ENCODE peak calls at places on chromosomes 6 and 20, in seven cellular contexts. A is fibroblast of lung, G is esophagus squamous epithelium, O is upper lobe of left lung, J is epithelial cell of esophagus, Z is thoracic aorta, U is GM12864. M is an unnamed sample.
A peak's percentile ranks its signal among the peaks of the same experiment; 100 is the strongest.

GRCh38 chr6:28775405-28776129 is 148.2 kb downstream of the TRIM27 start:
- DNase-seq in O (no peak), A (no peak), U (no peak), Z (no peak), G (no peak), J (no peak), M (no peak)

GRCh38 chr6:42147138-42147562 is 4.7 kb upstream of the C6orf132 start:
- DNase-seq in O (no peak), J (no peak), Z (no peak), G (no peak), U (no peak), A (peak; percentile 16), M (no peak)

GRCh38 chr6:33177552-33178446 is 14.5 kb downstream of the COL11A2 start:
- DNase-seq in O (no peak), U (no peak), Z (no peak), A (no peak), G (no peak), J (no peak), M (no peak)

GRCh38 chr6:124795879-124796838 is 166.1 kb upstream of the RNF217 start:
- DNase-seq in G (no peak), J (peak; percentile 42), O (no peak), Z (no peak), U (no peak), A (peak; percentile 20), M (peak; percentile 11)

GRCh38 chr20:62244644-62245108 is 6.4 kb downstream of the OSBPL2 start:
- DNase-seq in J (no peak), A (no peak), U (no peak), G (no peak), O (no peak), Z (no peak), M (no peak)

GRCh38 chr20:8545212-8545611 is 413.1 kb downstream of the PLCB1 start:
- DNase-seq in Z (no peak), G (no peak), O (no peak), J (no peak), U (no peak), A (peak; percentile 73), M (no peak)

GRCh38 chr20:22723659-22724058 is 139.3 kb upstream of the FOXA2 start:
- DNase-seq in O (no peak), Z (no peak), A (no peak), G (no peak), J (no peak), U (no peak), M (peak; percentile 45)

GRCh38 chr6:21341910-21342309 is 251.6 kb upstream of the SOX4 start:
- DNase-seq in A (no peak), J (no peak), O (peak; percentile 61), Z (no peak), G (no peak), U (no peak), M (no peak)

GRCh38 chr6:43032326-43032725 is 10.9 kb downstream of the RRP36 start:
- DNase-seq in O (no peak), G (no peak), J (no peak), Z (no peak), A (no peak), U (no peak), M (no peak)

GRCh38 chr6:134077301-134077700 is 24.9 kb upstream of the SLC2A12 start:
- DNase-seq in G (no peak), A (peak; percentile 91), O (no peak), Z (no peak), U (no peak), J (no peak), M (peak; percentile 54)

GRCh38 chr6:131755597-131755996 is 44.8 kb upstream of the CTAGE9 start:
- DNase-seq in A (peak; percentile 99), O (no peak), U (no peak), Z (no peak), J (no peak), G (no peak), M (no peak)

GRCh38 chr6:11324453-11325023 is 92.1 kb upstream of the NEDD9 start:
- DNase-seq in U (peak; percentile 60), J (no peak), Z (no peak), A (no peak), O (no peak), G (no peak), M (no peak)

GRCh38 chr20:38300433-38300832 is 3.5 kb upstream of the BPI start:
- DNase-seq in G (no peak), J (no peak), U (no peak), A (no peak), O (no peak), Z (no peak), M (no peak)
- TF ChIP-seq CTCF in G (no peak), J (no peak), U (no peak), A (no peak), O (no peak), Z (no peak), M (no peak)

GRCh38 chr20:25191051-25191450 is 4.5 kb upstream of the ENTPD6 start:
- DNase-seq in Z (no peak), U (no peak), A (no peak), O (no peak), G (no peak), J (no peak), M (no peak)

GRCh38 chr20:25188218-25188617 is 7.3 kb upstream of the ENTPD6 start:
- DNase-seq in Z (no peak), G (no peak), O (no peak), J (no peak), A (no peak), U (no peak), M (no peak)

GRCh38 chr20:25191689-25192088 is 3.8 kb upstream of the ENTPD6 start:
- DNase-seq in O (no peak), Z (no peak), J (no peak), A (no peak), U (no peak), G (no peak), M (no peak)

DNA sequence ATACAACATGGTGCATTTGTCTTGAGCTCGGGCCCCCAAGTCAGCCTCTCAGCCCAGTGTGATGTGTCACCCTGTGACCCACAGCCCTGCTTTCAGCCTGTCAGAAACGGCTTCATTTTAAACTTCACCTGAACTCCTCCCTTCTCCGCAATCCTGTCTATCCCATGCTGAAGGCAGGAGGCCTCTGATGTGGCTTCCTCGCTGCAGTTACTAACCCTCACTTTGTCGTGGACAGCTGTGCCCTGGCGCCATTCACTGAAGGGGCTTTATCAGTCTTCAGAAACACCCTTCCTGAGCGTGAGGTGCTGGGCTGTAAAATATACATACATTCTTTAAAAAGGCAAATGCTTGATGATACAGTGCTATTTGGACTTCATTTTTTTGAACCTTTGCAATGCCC is 7.9 kb upstream of the ENTPD6 start:
- DNase-seq in A (no peak), U (no peak), J (no peak), Z (no peak), G (no peak), O (no peak), M (no peak)
- H3K4me3 ChIP-seq in A (no peak overlapping the region), U (no peak overlapping the region), J (no peak overlapping the region), Z (no peak overlapping the region), G (no peak overlapping the region), O (no peak overlapping the region), M (no peak overlapping the region)

DNA sequence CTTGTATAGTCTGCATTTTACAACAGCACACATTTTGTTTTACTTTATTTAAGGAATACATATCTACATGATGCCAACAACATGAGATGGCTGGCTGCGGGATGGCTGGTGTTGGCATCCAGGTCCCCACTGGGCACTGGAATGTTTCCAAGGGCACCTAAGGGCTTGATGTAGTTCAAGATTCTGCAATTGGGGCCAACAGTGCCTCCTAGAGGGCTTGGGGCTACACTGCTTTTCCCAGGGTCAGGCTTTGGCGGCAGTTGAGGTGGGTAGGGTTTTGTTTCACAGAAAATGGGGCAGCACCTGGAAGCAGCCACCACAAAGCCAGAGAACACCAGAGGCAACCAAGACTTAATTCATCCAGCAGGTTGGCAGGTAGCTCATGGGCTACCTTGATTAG is 202.2 kb upstream of the PRND start:
- DNase-seq in U (no peak), G (no peak), Z (no peak), O (peak; percentile 25), J (peak; percentile 35), A (no peak), M (peak; percentile 46)
- TF ChIP-seq CTCF in U (peak; percentile 72), G (no peak), Z (peak; percentile 42), O (peak; percentile 42), J (peak; percentile 51), A (peak; percentile 41), M (peak; percentile 84)

GRCh38 chr20:34337544-34337943 is 25.5 kb upstream of the ITCH start:
- DNase-seq in G (no peak), Z (no peak), J (no peak), U (no peak), A (no peak), O (no peak), M (no peak)
- H3K4me3 ChIP-seq in G (no peak overlapping the region), Z (no peak overlapping the region), J (no peak overlapping the region), U (no peak overlapping the region), A (no peak overlapping the region), O (no peak overlapping the region), M (no peak overlapping the region)

GRCh38 chr6:75282706-75283105 is 1.9 kb downstream of the TMEM30A start:
- DNase-seq in G (no peak), Z (no peak), U (no peak), O (no peak), J (peak; percentile 23), A (peak; percentile 31), M (peak; percentile 29)

GRCh38 chr6:75286955-75287354 is 2.4 kb upstream of the TMEM30A start:
- DNase-seq in Z (no peak), J (no peak), G (no peak), O (no peak), U (no peak), A (no peak), M (no peak)

GRCh38 chr6:75285156-75285639 is 606 bp upstream of the TMEM30A start:
- DNase-seq in A (no peak), G (no peak), U (no peak), J (peak; percentile 22), Z (no peak), O (no peak), M (peak; percentile 37)

GRCh38 chr6:75283907-75284284 is 696 bp downstream of the TMEM30A start:
- DNase-seq in O (no peak), U (no peak), G (no peak), A (no peak), Z (no peak), J (no peak), M (peak; percentile 16)

DNA sequence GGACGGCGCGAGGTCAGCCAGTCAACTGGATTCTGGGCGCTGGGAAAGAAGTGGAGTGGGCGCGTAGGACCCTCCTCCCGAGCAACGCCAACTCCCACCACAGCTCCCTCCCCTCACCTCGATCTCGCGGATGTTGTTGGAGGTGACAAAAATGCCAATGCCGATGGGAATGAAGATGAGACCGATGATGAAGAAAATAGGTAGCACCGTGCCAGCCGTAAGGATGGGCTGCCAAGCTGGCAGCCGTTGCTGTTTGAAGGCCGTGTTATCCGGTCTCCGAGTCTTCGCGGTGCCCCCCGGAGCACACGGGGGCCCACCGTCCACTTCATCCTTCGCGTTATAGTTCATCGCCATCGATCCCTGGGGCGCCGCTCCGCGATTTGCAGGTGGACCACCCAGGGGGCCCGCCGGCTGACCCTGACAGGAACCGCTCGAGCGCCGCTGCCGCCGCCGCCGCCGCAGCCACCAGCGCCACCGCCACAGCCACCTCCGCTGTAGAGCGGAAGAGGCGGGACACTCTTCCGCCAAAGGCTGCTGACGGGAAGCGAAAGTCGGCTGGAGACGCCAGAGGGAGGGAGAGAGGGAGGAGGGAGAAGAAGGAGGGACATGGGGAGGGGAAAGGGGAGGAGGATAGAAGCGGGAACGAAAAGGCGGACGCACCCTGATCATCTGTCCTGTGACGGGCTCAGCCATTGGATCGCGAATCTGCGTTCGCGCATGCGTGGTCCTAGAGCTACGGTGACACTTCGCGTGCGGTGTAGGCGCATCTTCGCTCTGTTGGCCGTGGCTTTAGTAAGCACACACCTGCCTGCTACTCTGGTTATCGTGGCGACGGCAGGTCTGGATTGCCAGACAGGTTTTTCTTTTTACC is at the start of gene TMEM30A:
- DNase-seq in J (peak; percentile 100), U (peak; percentile 99), O (peak; percentile 98), A (peak; percentile 99), Z (peak; percentile 85), G (peak; percentile 83), M (peak; percentile 98)
- TF ChIP-seq CTCF in J (no peak), U (no peak), O (peak; percentile 30), A (no peak), Z (no peak), G (no peak), M (no peak)